ENCODE peak calls at places on chromosomes 5 and 9, in seven cellular contexts. N is tibial nerve, R is Peyer's patch, E is testis, A is uterus, P is GM12891, W is K562. Y is an unnamed sample.

GRCh38 chr5:79512692-79513518 is 1.0 kb downstream of the HOMER1 start:
- DNase-seq in N (no peak), R (no peak), E (no peak), A (no peak), P (no peak), W (peak), Y (peak)

GRCh38 chr5:107621089-107621488 is 49.6 kb downstream of the EFNA5 start:
- DNase-seq in N (no peak), R (no peak), E (no peak), A (no peak), P (no peak), W (no peak), Y (no peak)

GRCh38 chr9:97981828-97982164 is 1.3 kb upstream of the ANP32B start:
- DNase-seq in N (no peak), R (no peak), E (no peak), A (no peak), P (no peak), W (peak), Y (peak)

GRCh38 chr9:129458663-129459549 is 162.0 kb downstream of the C9orf50 start:
- DNase-seq in N (no peak), R (peak), E (peak), A (peak), P (no peak), W (no peak), Y (no peak)

GRCh38 chr9:35028341-35028740 is 38.8 kb downstream of the DNAJB5 start:
- DNase-seq in N (no peak), R (no peak), E (no peak), A (no peak), P (no peak), W (no peak), Y (no peak)

GRCh38 chr5:76674330-76675066 is 41.4 kb upstream of the F2R start:
- DNase-seq in N (no peak), R (no peak), E (no peak), A (no peak), P (no peak), W (no peak), Y (no peak)

GRCh38 chr5:170388240-170388639 is 927 bp downstream of the KCNMB1 start:
- DNase-seq in N (no peak), R (no peak), E (no peak), A (no peak), P (no peak), W (no peak), Y (no peak)

GRCh38 chr5:133552925-133553525 is 59.3 kb downstream of the FSTL4 start:
- DNase-seq in N (peak), R (peak), E (peak), A (no peak), P (peak), W (peak), Y (peak)

GRCh38 chr5:133164759-133165158 is 112.9 kb downstream of the HSPA4 start:
- DNase-seq in N (no peak), R (no peak), E (no peak), A (no peak), P (no peak), W (no peak), Y (no peak)

GRCh38 chr5:173764321-173765029 is 123.7 kb upstream of the CPEB4 start:
- DNase-seq in N (peak), R (peak), E (peak), A (peak), P (no peak), W (peak), Y (peak)

GRCh38 chr9:134304712-134305111 is 21.5 kb upstream of the RXRA start:
- DNase-seq in N (no peak), R (no peak), E (no peak), A (no peak), P (no peak), W (no peak), Y (no peak)

GRCh38 chr5:107633171-107633901 is 37.4 kb downstream of the EFNA5 start:
- DNase-seq in N (no peak), R (no peak), E (no peak), A (no peak), P (no peak), W (no peak), Y (no peak)

GRCh38 chr9:90611568-90611967 is 31.1 kb downstream of the DIRAS2 start:
- DNase-seq in N (no peak), R (no peak), E (no peak), A (no peak), P (no peak), W (no peak), Y (no peak)
- TF ChIP-seq POLR2A in N (no peak), R (no peak), E (no peak), A (no peak), P (no peak), W (no peak), Y (no peak)

DNA sequence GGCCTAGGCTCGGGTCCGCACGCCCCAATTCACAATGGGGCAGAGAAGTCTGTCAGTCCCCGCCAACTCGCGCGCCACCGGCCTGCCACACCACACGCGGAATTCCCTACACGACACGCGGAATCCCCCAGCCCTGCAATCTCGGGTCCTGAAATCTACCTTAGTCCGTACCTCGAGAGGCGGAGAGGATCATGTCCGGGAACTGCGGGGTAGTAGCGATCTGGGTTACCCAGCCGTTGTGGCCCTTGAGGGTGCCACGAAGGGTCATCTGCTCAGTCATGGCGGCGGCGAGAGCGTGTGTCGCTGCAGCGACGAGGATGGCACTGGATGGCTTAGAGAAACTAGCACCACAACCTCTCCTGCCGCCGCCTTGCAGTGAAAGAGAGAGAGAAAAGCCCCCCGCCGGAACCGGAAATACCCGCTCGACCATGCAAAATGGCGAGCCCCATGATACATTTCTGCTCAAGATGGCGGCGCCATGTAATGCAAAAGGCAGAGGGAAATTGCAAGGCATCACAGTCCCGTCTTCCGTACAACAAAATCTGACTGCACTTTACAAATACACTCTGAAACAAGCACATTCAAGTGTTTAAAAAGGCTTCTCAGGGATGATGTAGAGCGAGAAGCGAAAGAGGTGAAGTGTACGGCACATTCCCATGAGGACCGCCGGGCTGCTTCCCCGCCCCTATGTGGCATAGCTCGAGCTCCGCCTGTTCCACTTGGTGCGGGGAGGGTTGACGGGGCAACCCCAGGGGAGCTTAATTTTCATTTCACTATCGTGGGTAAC is at the start of gene RACK1:
- DNase-seq in N (peak), R (peak), E (peak), A (peak), P (no peak), W (peak), Y (no peak)
- TF ChIP-seq POLR2A in N (peak), R (peak), E (no peak), A (peak), P (peak), W (peak), Y (peak)

GRCh38 chr5:73498057-73498992 is at the start of gene BTF3:
- DNase-seq in N (peak), R (peak), E (peak), A (peak), P (peak), W (peak), Y (peak)
- TF ChIP-seq POLR2A in N (peak), R (peak), E (peak), A (peak), P (peak), W (peak), Y (peak)

GRCh38 chr5:160165137-160166068 is 46.2 kb upstream of the PWWP2A start:
- DNase-seq in N (peak), R (peak), E (peak), A (peak), P (no peak), W (peak), Y (no peak)
- TF ChIP-seq POLR2A in N (no peak), R (no peak), E (no peak), A (no peak), P (no peak), W (no peak), Y (no peak)

GRCh38 chr5:98217138-98217537 is 556.3 kb upstream of the RGMB start:
- DNase-seq in N (no peak), R (no peak), E (no peak), A (no peak), P (no peak), W (no peak), Y (no peak)

GRCh38 chr5:98218838-98219237 is 554.6 kb upstream of the RGMB start:
- DNase-seq in N (no peak), R (no peak), E (no peak), A (no peak), P (no peak), W (no peak), Y (no peak)

GRCh38 chr5:98209418-98209817 is 564.0 kb upstream of the RGMB start:
- DNase-seq in N (no peak), R (no peak), E (no peak), A (no peak), P (no peak), W (no peak), Y (no peak)

GRCh38 chr5:98214240-98215051 is 559.0 kb upstream of the RGMB start:
- DNase-seq in N (peak), R (no peak), E (no peak), A (no peak), P (no peak), W (no peak), Y (no peak)
- TF ChIP-seq POLR2A in N (no peak), R (no peak), E (no peak), A (no peak), P (no peak), W (no peak), Y (no peak)

DNA sequence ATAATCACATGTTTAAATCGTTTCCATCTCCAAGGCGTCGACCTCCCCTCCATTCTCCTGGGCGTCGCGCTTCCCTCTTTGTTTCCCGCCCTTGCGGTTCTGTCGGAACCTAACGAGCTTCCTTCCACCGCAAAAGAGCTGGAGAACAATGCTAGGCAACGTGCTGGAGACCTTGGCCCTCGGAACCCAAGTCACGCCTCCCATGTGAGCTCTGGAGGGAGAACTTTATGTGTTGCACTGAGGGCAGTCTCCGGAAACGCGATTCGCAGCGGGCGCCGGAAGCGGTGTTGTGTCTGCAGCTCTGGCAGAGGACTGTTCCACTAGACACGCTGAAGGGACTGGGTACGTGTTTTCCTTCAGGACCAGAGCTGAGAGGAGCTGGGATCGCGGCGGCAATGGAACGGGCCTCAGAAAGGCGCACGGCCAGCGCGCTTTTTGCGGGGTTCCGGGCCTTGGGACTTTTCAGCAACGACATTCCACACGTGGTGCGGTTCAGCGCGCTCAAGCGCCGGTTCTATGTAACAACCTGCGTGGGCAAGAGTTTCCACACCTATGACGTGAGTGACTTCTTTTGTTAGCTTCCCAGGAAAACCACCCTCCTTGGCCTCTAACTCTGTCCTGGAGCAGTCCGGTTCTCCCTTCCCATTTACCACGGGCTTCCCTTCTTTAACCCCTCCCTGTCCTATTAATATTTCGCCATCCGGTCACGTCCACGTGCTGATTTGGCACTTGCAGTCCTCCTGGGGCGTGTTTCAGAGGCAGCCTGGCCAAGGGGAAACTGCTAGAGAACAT is at the start of gene WDR36:
- DNase-seq in N (peak), R (peak), E (peak), A (peak), P (peak), W (peak), Y (peak)
- TF ChIP-seq POLR2A in N (peak), R (no peak), E (no peak), A (no peak), P (peak), W (peak), Y (peak)

GRCh38 chr5:40754381-40755092 is 1.2 kb downstream of the TTC33 start:
- DNase-seq in N (no peak), R (no peak), E (no peak), A (no peak), P (no peak), W (peak), Y (peak)

GRCh38 chr5:40757400-40757799 is 1.6 kb upstream of the TTC33 start:
- DNase-seq in N (no peak), R (no peak), E (no peak), A (no peak), P (no peak), W (no peak), Y (no peak)

GRCh38 chr5:40755093-40755406 is 711 bp downstream of the TTC33 start:
- DNase-seq in N (peak), R (peak), E (peak), A (peak), P (peak), W (peak), Y (peak)

DNA sequence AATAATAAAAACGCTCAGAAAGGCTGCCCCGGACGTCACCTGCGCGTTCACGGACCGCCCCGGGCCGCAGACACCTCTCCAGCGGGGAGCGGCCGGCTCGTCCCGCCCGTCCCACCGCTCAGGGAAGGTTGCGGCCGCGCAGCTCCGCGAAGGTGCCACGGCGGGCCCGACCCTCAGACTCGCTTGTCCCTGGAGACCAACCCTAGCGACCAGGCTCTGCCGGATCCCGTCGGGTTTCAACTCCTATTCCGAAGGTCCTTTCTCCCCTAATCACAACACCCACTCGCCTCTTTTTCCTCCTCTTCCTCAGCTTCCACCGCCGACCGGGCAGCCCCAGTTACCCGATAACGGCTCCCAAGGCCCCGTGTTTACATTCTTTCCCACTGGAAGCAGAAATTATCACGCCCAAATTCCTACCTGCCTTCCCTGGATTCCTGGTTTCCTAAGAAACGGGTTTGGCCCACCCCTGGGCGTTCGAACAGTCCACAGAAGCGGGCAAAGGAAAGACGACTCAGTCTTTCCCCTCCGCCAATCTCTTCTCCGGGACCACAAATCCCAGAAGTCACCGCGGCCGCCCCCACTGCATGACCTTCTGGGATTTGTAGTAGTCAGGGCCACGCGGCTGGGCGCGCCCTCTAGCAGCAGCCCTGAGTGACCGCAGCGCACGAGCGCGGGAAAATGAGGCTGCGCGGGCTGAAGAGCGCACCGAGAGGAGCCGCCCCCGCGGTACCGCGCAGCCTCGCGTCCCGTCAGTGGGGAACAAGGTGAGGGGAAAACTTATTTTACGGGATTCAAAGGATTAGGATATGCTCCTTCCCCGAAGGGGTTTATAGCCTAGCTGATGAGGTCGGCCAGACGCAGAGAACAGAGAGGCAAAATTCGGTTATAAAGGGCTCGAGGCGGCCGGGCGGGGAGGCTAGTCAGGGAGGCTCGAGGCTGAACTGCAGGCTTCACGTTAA is at the start of gene TTC33:
- DNase-seq in N (peak), R (peak), E (peak), A (peak), P (peak), W (peak), Y (peak)
- TF ChIP-seq POLR2A in N (peak), R (no peak), E (no peak), A (peak), P (no peak), W (peak), Y (peak)

GRCh38 chr9:111525056-111525977 is at the start of gene ZNF483:
- DNase-seq in N (peak), R (peak), E (peak), A (peak), P (peak), W (peak), Y (peak)
- TF ChIP-seq POLR2A in N (no peak), R (no peak), E (no peak), A (no peak), P (no peak), W (no peak), Y (no peak)

GRCh38 chr5:142025637-142026036 is 12.8 kb upstream of the GNPDA1 start:
- DNase-seq in N (no peak), R (no peak), E (no peak), A (no peak), P (no peak), W (no peak), Y (no peak)

GRCh38 chr5:142023836-142024235 is 11.0 kb upstream of the GNPDA1 start:
- DNase-seq in N (no peak), R (no peak), E (no peak), A (no peak), P (no peak), W (no peak), Y (no peak)

GRCh38 chr5:142020122-142020659 is 7.4 kb upstream of the GNPDA1 start:
- DNase-seq in N (no peak), R (no peak), E (no peak), A (no peak), P (no peak), W (no peak), Y (no peak)

DNA sequence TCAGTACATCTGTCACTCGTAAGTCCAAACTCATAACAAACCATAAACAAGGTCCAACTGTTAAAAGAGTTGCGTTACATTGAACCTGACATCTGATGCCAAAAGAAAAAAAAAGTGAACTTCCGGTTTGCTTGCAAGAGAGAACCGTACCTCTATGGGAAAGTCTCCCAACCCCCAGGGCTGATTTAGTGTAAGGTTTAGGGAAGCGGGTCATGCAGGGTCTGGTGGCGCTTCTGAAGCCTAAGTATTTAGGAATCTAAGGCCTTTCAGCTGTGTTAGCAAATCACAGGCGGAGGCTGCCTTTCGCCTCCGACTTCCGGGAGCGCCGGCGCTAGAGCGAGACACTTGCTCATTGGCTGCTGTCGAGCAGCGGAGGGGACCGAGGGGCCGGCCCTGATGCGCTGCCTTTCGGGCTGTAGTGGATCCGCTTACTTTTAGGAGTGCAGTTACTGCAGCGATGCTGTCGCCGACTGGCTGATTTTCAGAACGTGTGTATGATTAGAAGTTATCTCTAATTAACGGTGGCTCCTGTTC is 12.0 kb upstream of the GNPDA1 start:
- DNase-seq in N (peak), R (peak), E (peak), A (peak), P (peak), W (peak), Y (peak)
- TF ChIP-seq POLR2A in N (no peak), R (no peak), E (no peak), A (peak), P (no peak), W (peak), Y (peak)

Y was measured in erythroblast.